ENCODE peak calls at places on chromosomes 12 and 14, in seven cellular contexts. One of them, this sample, is unnamed.

GRCh38 chr12:112839386-112839972 is 47.9 kb downstream of the RPH3A start:
- DNase-seq in Right ventricle myocardium inferior: no peak
- DNase-seq in posterior cingulate gyrus: no peak
- DNase-seq in naive thymus-derived CD4-positive, alpha-beta T cell: no peak
- DNase-seq in memory B cell: no peak
- DNase-seq in epithelial cell of esophagus: peak; percentile 97
- DNase-seq in non-pigmented ciliary epithelial cell: peak; percentile 69
- DNase-seq in this sample: peak; percentile 96

GRCh38 chr12:54298904-54299303 is 1.9 kb downstream of the NFE2 start:
- DNase-seq in Right ventricle myocardium inferior: no peak
- DNase-seq in posterior cingulate gyrus: no peak
- DNase-seq in non-pigmented ciliary epithelial cell: no peak
- DNase-seq in memory B cell: no peak
- DNase-seq in naive thymus-derived CD4-positive, alpha-beta T cell: no peak
- DNase-seq in epithelial cell of esophagus: no peak
- DNase-seq in this sample: no peak

GRCh38 chr14:100402631-100403030 is 79.5 kb downstream of the SLC25A47 start:
- DNase-seq in posterior cingulate gyrus: no peak
- DNase-seq in Right ventricle myocardium inferior: no peak
- DNase-seq in naive thymus-derived CD4-positive, alpha-beta T cell: no peak
- DNase-seq in non-pigmented ciliary epithelial cell: no peak
- DNase-seq in memory B cell: no peak
- DNase-seq in epithelial cell of esophagus: no peak
- DNase-seq in this sample: no peak

GRCh38 chr12:94973202-94973601 is 30.3 kb downstream of the NDUFA12 start:
- DNase-seq in epithelial cell of esophagus: no peak
- DNase-seq in Right ventricle myocardium inferior: no peak
- DNase-seq in non-pigmented ciliary epithelial cell: peak; percentile 97
- DNase-seq in naive thymus-derived CD4-positive, alpha-beta T cell: no peak
- DNase-seq in memory B cell: no peak
- DNase-seq in posterior cingulate gyrus: no peak
- DNase-seq in this sample: peak; percentile 75

GRCh38 chr14:64394423-64394822 is 6.3 kb downstream of the MTHFD1 start:
- DNase-seq in epithelial cell of esophagus: no peak
- DNase-seq in Right ventricle myocardium inferior: no peak
- DNase-seq in posterior cingulate gyrus: no peak
- DNase-seq in naive thymus-derived CD4-positive, alpha-beta T cell: no peak
- DNase-seq in memory B cell: no peak
- DNase-seq in non-pigmented ciliary epithelial cell: no peak
- DNase-seq in this sample: no peak

GRCh38 chr12:12916135-12916956 is 25.0 kb downstream of the GPRC5A start:
- DNase-seq in posterior cingulate gyrus: peak; percentile 93
- DNase-seq in non-pigmented ciliary epithelial cell: no peak
- DNase-seq in memory B cell: peak; percentile 86
- DNase-seq in epithelial cell of esophagus: peak; percentile 74
- DNase-seq in naive thymus-derived CD4-positive, alpha-beta T cell: peak; percentile 87
- DNase-seq in Right ventricle myocardium inferior: peak; percentile 91
- DNase-seq in this sample: peak; percentile 95

GRCh38 chr14:23450376-23450775 is 14.9 kb upstream of the MYH7 start:
- DNase-seq in Right ventricle myocardium inferior: no peak
- DNase-seq in non-pigmented ciliary epithelial cell: no peak
- DNase-seq in memory B cell: no peak
- DNase-seq in posterior cingulate gyrus: no peak
- DNase-seq in epithelial cell of esophagus: no peak
- DNase-seq in naive thymus-derived CD4-positive, alpha-beta T cell: no peak
- DNase-seq in this sample: no peak

GRCh38 chr12:89817501-89818226 is 109.0 kb upstream of the ATP2B1 start:
- DNase-seq in epithelial cell of esophagus: peak; percentile 43
- DNase-seq in memory B cell: no peak
- DNase-seq in non-pigmented ciliary epithelial cell: no peak
- DNase-seq in Right ventricle myocardium inferior: no peak
- DNase-seq in posterior cingulate gyrus: no peak
- DNase-seq in naive thymus-derived CD4-positive, alpha-beta T cell: no peak
- DNase-seq in this sample: no peak